ENCODE peak calls at places on chromosome 12, in five cellular contexts. A is NCI-H1105, V is upper lobe of right lung, C is GM10248, L is fibroblast of mammary gland. U is an unnamed sample.

GRCh38 chr12:1665366-1665765 is 25.5 kb upstream of the ADIPOR2 start:
- DNase-seq in A (no peak), V (no peak), C (no peak), L (no peak), U (no peak)

GRCh38 chr12:14577344-14577743 is 9.7 kb upstream of the PLBD1 start:
- DNase-seq in A (no peak), V (no peak), C (no peak), L (peak), U (no peak)

GRCh38 chr12:11829764-11830194 is 180.3 kb downstream of the ETV6 start:
- DNase-seq in A (no peak), V (no peak), C (no peak), L (no peak), U (no peak)

GRCh38 chr12:102539651-102540553 is 59.5 kb upstream of the IGF1 start:
- DNase-seq in A (no peak), V (no peak), C (no peak), L (peak), U (no peak)

GRCh38 chr12:96239711-96240234 is 45.6 kb downstream of the ELK3 start:
- DNase-seq in A (no peak), V (no peak), C (no peak), L (peak), U (no peak)

GRCh38 chr12:64706366-64706765 is 52.8 kb downstream of the GNS start:
- DNase-seq in A (no peak), V (no peak), C (no peak), L (no peak), U (no peak)

GRCh38 chr12:54230555-54230954 is 41.8 kb upstream of the SMUG1 start:
- DNase-seq in A (no peak), V (no peak), C (no peak), L (no peak), U (no peak)

GRCh38 chr12:110117948-110118685 is 6.0 kb upstream of the IFT81 start:
- DNase-seq in A (no peak), V (no peak), C (no peak), L (no peak), U (no peak)

GRCh38 chr12:53231859-53232640 is at the start of gene RARG:
- DNase-seq in A (no peak), V (peak), C (peak), L (peak), U (peak)